ENCODE peak calls at places on chromosome 19, in ten cellular contexts. G is AG04449, C is endothelial cell of umbilical vein, F is thoracic aorta, B is neural progenitor cell, I is GM12865, P is esophagus squamous epithelium, X is cardiac fibroblast, D is AG04450, Q is AG10803. H is an unnamed sample.

GRCh38 chr19:40467007-40467565 is 285 bp downstream of the SPTBN4 start:
- DNase-seq in P (no peak), X (no peak), C (no peak), I (no peak), F (no peak), B (peak), Q (no peak), G (no peak), D (no peak), H (no peak)

GRCh38 chr19:10274589-10274988 is 3.7 kb downstream of the ICAM1 start:
- DNase-seq in D (no peak), G (no peak), P (no peak), I (no peak), B (no peak), C (no peak), F (no peak), Q (no peak), X (no peak), H (no peak)

GRCh38 chr19:558770-559439 is 13.5 kb upstream of the BSG start:
- DNase-seq in X (peak), C (no peak), G (no peak), F (no peak), D (no peak), P (no peak), I (no peak), Q (no peak), B (no peak), H (no peak)

GRCh38 chr19:46916971-46917370 is 56.2 kb downstream of the ARHGAP35 start:
- DNase-seq in C (no peak), B (no peak), D (no peak), I (peak), Q (no peak), X (no peak), G (no peak), F (no peak), P (no peak), H (no peak)

GRCh38 chr19:23283925-23284324 is 33.7 kb upstream of the ZNF724 start:
- DNase-seq in C (peak), F (no peak), G (no peak), X (peak), B (peak), Q (peak), D (no peak), P (no peak), I (peak), H (peak)

GRCh38 chr19:3357362-3357730 is 9.0 kb upstream of the NFIC start:
- DNase-seq in X (no peak), D (no peak), I (peak), B (no peak), P (no peak), G (no peak), F (no peak), C (no peak), Q (no peak), H (no peak)

GRCh38 chr19:50896591-50897190 is 14.5 kb downstream of the KLK4 start:
- DNase-seq in C (no peak), G (no peak), I (peak), F (no peak), P (no peak), X (peak), Q (peak), B (no peak), D (no peak), H (peak)

GRCh38 chr19:30322641-30323320 is 49.4 kb upstream of the ZNF536 start:
- DNase-seq in F (no peak), P (no peak), C (no peak), G (no peak), I (no peak), X (no peak), B (no peak), Q (no peak), D (no peak), H (no peak)

GRCh38 chr19:46789371-46789770 is 977 bp upstream of the SLC1A5 start:
- DNase-seq in D (no peak), P (no peak), G (no peak), C (no peak), B (no peak), X (no peak), Q (no peak), F (no peak), I (no peak), H (no peak)

GRCh38 chr19:48844472-48844871 is 8.2 kb upstream of the HSD17B14 start:
- DNase-seq in I (no peak), F (no peak), C (peak), B (peak), G (no peak), X (peak), Q (peak), P (no peak), D (peak), H (peak)

GRCh38 chr19:46016426-46017094 is 6.3 kb downstream of the PGLYRP1 start:
- DNase-seq in Q (peak), B (peak), X (peak), C (peak), P (no peak), F (no peak), D (peak), G (no peak), I (peak), H (peak)

GRCh38 chr19:3375221-3376088 is 9.1 kb downstream of the NFIC start:
- DNase-seq in C (peak), Q (peak), P (no peak), X (peak), I (no peak), G (no peak), B (no peak), F (peak), D (no peak), H (peak)

GRCh38 chr19:47699360-47699917 is 13.8 kb upstream of the EHD2 start:
- DNase-seq in D (no peak), I (peak), Q (no peak), C (peak), X (peak), F (no peak), P (no peak), G (no peak), B (peak), H (peak)

GRCh38 chr19:17323973-17324327 is 10.7 kb downstream of the ANO8 start:
- DNase-seq in P (no peak), G (no peak), C (no peak), F (no peak), Q (no peak), I (no peak), D (no peak), X (no peak), B (no peak), H (no peak)

GRCh38 chr19:17324357-17325114 is 10.1 kb downstream of the ANO8 start:
- DNase-seq in B (no peak), Q (no peak), C (no peak), P (no peak), F (no peak), X (no peak), I (no peak), D (no peak), G (no peak), H (no peak)

GRCh38 chr19:17323274-17323972 is 11.2 kb downstream of the ANO8 start:
- DNase-seq in C (no peak), F (no peak), Q (no peak), D (no peak), G (no peak), P (no peak), X (no peak), B (no peak), I (no peak), H (no peak)

GRCh38 chr19:17321655-17322489 is 12.5 kb downstream of the DDA1 start:
- DNase-seq in C (no peak), D (no peak), Q (no peak), X (no peak), G (no peak), I (no peak), B (no peak), F (no peak), P (no peak), H (no peak)

GRCh38 chr19:17322854-17323253 is 11.8 kb downstream of the ANO8 start:
- DNase-seq in D (no peak), P (no peak), B (no peak), Q (no peak), I (no peak), F (no peak), X (no peak), C (no peak), G (no peak), H (peak)
- H3K4me3 ChIP-seq in D (no peak), P (no peak), B (no peak), Q (no peak), I (no peak), F (peak), X (no peak), C (no peak), G (no peak), H (no peak)

DNA sequence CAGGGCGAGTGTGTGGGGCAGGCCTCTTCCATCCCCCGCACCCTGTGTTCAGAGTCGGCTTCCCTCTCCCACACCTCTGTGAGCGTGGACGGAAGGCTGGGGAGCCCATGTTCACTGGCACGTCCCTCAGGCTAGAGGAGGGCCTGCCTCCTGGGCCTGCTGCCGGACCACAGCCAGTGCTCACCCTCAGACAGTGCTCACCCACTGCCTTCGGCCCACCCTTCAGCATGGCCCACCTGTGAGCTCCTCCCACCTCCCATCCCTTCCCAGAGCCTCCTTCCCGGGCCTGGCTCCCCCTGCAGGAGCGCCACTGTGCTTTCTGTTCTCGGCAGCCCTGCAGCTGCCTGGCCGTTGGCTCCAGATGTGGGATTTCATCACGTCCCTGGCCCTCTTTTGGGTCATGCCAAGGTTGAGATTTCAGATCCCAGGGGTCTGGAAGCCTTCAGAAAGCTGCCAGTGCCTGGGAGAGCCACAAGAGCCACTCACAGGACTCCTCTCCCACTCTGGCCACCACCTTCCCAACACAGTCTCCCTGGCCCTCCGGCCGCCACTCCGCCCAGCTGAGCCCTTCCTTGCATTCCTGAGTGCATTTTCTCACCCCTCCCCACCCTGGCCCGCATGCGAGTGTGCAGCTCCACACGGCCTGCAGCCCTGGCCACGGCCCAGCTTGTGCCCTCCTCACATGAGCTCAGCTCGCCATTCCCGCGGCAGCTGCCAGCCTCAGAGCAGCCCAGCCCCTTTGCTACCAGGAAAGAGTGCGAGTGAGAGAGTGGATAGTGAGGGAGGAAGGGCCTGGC is 25.3 kb downstream of the CAPN12 start:
- DNase-seq in D (no peak), Q (peak), G (no peak), I (no peak), C (no peak), X (peak), P (no peak), B (peak), F (no peak), H (peak)
- TF ChIP-seq CTCF in D (peak), Q (peak), G (peak), I (no peak), C (peak), X (peak), P (peak), B (peak), F (peak), H (peak)

GRCh38 chr19:2057484-2058469 is 6.7 kb upstream of the MKNK2 start:
- DNase-seq in D (no peak), Q (no peak), C (no peak), B (no peak), I (no peak), X (no peak), P (no peak), F (no peak), G (no peak), H (no peak)

GRCh38 chr19:2061936-2062729 is 11.1 kb upstream of the MKNK2 start:
- DNase-seq in F (no peak), D (no peak), P (no peak), G (no peak), Q (no peak), C (no peak), I (peak), X (no peak), B (peak), H (peak)

GRCh38 chr19:2058570-2059421 is 7.8 kb upstream of the MKNK2 start:
- DNase-seq in B (no peak), P (no peak), D (no peak), F (no peak), C (no peak), Q (no peak), G (no peak), X (no peak), I (no peak), H (no peak)

GRCh38 chr19:2061093-2061935 is 10.3 kb upstream of the MKNK2 start:
- DNase-seq in I (peak), D (peak), P (peak), C (peak), Q (peak), G (peak), B (peak), X (peak), F (peak), H (peak)

DNA sequence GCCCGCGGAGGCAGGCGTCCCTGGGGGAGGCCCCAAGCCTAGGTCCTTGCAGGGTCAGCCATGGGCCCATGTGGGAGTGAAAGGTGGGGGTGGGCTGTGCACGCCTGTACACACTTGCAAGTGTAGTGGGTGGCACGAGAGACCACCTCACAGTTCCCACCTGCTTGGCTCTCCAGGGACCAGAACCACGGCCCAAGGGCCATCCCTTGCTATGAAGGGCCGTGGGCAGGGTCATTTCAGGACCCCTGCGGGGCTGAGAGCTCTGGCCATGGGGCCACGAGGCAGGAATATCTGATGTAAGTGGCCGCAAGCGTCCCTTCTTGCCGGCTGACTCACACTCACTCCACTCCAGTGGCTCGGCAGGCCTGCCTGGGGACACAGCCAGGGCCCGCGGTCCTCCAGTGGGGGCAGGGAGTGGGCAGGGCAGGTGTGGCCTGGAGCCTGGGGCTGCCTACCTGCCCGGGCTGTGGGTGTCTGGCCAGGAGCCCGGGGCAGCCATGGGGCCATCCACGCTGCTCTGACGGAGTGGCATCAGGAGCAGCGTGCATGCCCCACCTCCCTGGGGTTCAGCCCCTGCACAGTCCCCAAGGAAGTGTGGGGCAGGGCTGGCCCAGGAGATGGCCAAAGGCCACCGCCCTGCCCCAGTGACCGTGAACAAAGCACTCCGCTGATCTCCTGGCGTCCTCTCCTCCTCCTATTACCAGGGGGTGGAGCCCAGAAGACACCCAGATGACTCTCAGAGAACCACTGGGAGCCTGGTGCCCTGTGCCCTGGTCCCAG is 8.6 kb upstream of the MKNK2 start:
- DNase-seq in C (no peak), G (no peak), D (no peak), Q (peak), B (peak), F (no peak), P (no peak), X (peak), I (no peak), H (peak)
- H3K4me3 ChIP-seq in C (no peak), G (no peak), D (no peak), Q (peak), B (peak), F (peak), P (peak), X (peak), I (peak), H (no peak)

GRCh38 chr19:35995655-35995993 is 636 bp downstream of the SDHAF1 start:
- DNase-seq in C (peak), G (no peak), I (peak), D (no peak), B (peak), F (no peak), X (peak), P (no peak), Q (peak), H (peak)

GRCh38 chr19:35992902-35993765 is 1.9 kb upstream of the SDHAF1 start:
- DNase-seq in C (no peak), F (no peak), B (no peak), Q (no peak), P (no peak), X (no peak), D (no peak), G (no peak), I (peak), H (no peak)

GRCh38 chr19:35991731-35992450 is 3.1 kb upstream of the SDHAF1 start:
- DNase-seq in P (no peak), D (no peak), B (no peak), G (no peak), X (peak), Q (peak), C (no peak), I (no peak), F (no peak), H (peak)

GRCh38 chr19:35996777-35997176 is 1.8 kb downstream of the SDHAF1 start:
- DNase-seq in I (no peak), P (no peak), X (no peak), D (no peak), Q (no peak), C (no peak), G (no peak), F (no peak), B (no peak), H (no peak)

DNA sequence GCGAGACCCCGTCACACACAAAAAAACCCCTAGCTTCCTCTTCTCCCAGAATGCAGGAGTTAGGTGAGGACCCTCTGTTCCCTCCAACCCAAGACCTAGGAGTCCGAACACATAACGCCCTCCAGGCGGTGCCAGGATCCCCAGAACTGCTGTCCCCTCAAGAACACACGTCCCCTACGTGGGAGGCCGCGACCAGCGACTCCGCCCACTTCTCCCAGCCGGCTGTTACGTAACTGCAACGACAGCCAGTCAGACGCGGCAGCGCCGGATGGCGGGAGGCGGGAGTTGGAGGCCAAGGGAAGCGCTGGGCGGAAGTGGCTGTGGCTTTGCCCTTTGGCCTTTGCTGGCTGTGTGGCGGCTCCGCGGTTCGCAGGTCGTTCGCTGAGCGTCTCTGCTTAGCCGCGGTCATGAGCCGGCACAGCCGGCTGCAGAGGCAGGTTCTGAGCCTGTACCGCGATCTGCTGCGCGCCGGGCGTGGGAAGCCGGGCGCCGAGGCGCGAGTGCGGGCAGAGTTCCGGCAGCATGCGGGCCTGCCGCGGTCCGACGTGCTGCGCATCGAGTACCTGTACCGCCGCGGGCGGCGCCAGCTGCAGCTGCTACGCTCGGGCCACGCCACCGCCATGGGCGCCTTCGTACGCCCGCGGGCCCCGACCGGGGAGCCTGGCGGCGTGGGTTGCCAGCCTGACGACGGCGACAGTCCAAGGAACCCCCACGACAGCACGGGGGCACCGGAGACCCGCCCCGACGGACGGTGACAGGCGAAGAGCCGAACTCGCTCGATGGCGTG is at the start of gene SDHAF1:
- DNase-seq in D (peak), Q (peak), F (peak), B (peak), I (peak), C (peak), P (peak), G (peak), X (peak), H (peak)
- TF ChIP-seq CTCF in D (no peak), Q (no peak), F (no peak), B (no peak), I (no peak), C (no peak), P (no peak), G (no peak), X (no peak), H (no peak)

GRCh38 chr19:14088634-14089411 is 1.7 kb downstream of the SAMD1 start:
- DNase-seq in P (no peak), G (no peak), X (no peak), B (no peak), D (no peak), Q (no peak), C (no peak), F (no peak), I (no peak), H (no peak)
- H3K4me3 ChIP-seq in P (peak), G (peak), X (peak), B (peak), D (peak), Q (peak), C (no peak), F (peak), I (peak), H (peak)

DNA sequence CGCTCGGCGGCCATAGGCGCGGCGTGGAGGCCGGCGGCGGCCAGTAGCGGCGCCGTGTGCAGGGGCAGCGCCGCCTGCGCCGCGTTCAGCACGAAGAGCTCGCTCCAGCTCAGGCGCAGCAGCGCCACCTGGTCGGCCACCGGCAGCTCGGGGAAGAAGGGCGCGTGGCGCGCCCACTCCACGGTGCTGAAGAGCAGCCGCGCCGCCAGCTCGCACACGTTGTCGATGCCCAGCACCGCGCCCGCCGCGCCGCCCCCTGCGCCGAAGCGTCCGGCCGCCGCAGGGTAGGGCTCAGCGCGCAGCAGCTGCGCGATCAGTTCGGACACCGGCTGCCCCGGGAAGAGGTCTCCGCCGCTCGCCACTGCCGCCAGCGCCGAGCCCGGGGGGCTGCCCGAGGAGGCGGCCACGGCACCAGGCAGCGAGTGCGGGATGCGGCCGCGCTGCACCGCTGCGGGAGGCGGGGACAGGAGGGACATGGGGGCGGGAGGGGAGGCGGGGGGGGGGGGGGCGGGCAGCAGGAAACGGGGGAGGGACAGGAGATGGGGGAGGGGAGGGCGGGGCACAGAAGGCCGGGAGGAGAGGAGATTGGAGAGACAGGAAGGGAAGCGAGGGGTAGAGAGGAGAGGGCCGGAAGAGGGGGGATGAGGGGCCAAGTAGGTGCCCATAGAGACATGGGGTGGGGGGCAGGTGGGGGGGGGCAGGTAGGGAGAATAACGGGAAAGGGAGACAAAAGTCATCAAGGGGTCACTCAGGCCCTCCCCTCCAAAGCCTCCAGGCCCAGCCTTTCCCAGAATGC is 9.8 kb downstream of the OCEL1 start:
- DNase-seq in P (no peak), Q (peak), D (peak), B (peak), X (peak), G (no peak), C (peak), F (no peak), I (peak), H (peak)
- TF ChIP-seq CTCF in P (peak), Q (peak), D (peak), B (peak), X (peak), G (peak), C (peak), F (peak), I (peak), H (peak)

GRCh38 chr19:12847159-12848139 is 9.1 kb downstream of the MAST1 start:
- DNase-seq in P (no peak), B (peak), Q (peak), D (no peak), G (peak), I (peak), C (peak), X (peak), F (peak), H (peak)
- H3K4me3 ChIP-seq in P (peak), B (peak), Q (peak), D (peak), G (peak), I (no peak), C (no peak), X (peak), F (peak), H (peak)